ENCODE peak calls at places on chromosomes 4 and X, in six cellular contexts. One of them, this sample, is unnamed.
A peak's percentile ranks its signal among the peaks of the same experiment; 100 is the strongest.

GRCh38 chrX:10233173-10233572 is 76.4 kb downstream of the CLCN4 start:
- DNase-seq in testis: no peak
- DNase-seq in lung: no peak
- DNase-seq in bronchial epithelial cell: no peak
- DNase-seq in H9: no peak
- DNase-seq in astrocyte of the spinal cord: peak; percentile 1
- DNase-seq in this sample: no peak

GRCh38 chrX:13194291-13195103 is 125.4 kb downstream of the ATXN3L start:
- DNase-seq in testis: no peak
- DNase-seq in lung: no peak
- DNase-seq in bronchial epithelial cell: no peak
- DNase-seq in H9: no peak
- DNase-seq in astrocyte of the spinal cord: no peak
- DNase-seq in this sample: no peak

GRCh38 chr4:38144029-38144428 is 183.8 kb downstream of the PTTG2 start:
- DNase-seq in testis: no peak
- DNase-seq in lung: no peak
- DNase-seq in bronchial epithelial cell: no peak
- DNase-seq in H9: no peak
- DNase-seq in astrocyte of the spinal cord: no peak
- DNase-seq in this sample: no peak

GRCh38 chr4:7417639-7418038 is 17.1 kb downstream of the PSAPL1 start:
- DNase-seq in testis: no peak
- DNase-seq in lung: no peak
- DNase-seq in bronchial epithelial cell: no peak
- DNase-seq in H9: peak; percentile 15
- DNase-seq in astrocyte of the spinal cord: no peak
- DNase-seq in this sample: no peak

GRCh38 chr4:2650276-2650675 is 105.9 kb downstream of the TNIP2 start:
- DNase-seq in testis: peak; percentile 8
- DNase-seq in lung: no peak
- DNase-seq in bronchial epithelial cell: no peak
- DNase-seq in H9: no peak
- DNase-seq in astrocyte of the spinal cord: no peak
- DNase-seq in this sample: no peak

GRCh38 chrX:9390121-9390520 is 74.7 kb upstream of the TBL1X start:
- DNase-seq in testis: no peak
- DNase-seq in lung: no peak
- DNase-seq in bronchial epithelial cell: no peak
- DNase-seq in H9: no peak
- DNase-seq in astrocyte of the spinal cord: peak; percentile 30
- DNase-seq in this sample: no peak

GRCh38 chrX:84475101-84475500 is 27.2 kb downstream of the HDX start:
- DNase-seq in testis: no peak
- DNase-seq in lung: no peak
- DNase-seq in bronchial epithelial cell: no peak
- DNase-seq in H9: no peak
- DNase-seq in astrocyte of the spinal cord: no peak
- DNase-seq in this sample: no peak

GRCh38 chr4:77582151-77582550 is 23.5 kb upstream of the CXCL13 start:
- DNase-seq in testis: no peak
- DNase-seq in lung: no peak
- DNase-seq in bronchial epithelial cell: no peak
- DNase-seq in H9: no peak
- DNase-seq in astrocyte of the spinal cord: peak; percentile 50
- DNase-seq in this sample: no peak

GRCh38 chrX:38929966-38930421 is 128.7 kb downstream of the MID1IP1 start:
- DNase-seq in testis: no peak
- DNase-seq in lung: no peak
- DNase-seq in bronchial epithelial cell: peak; percentile 60
- DNase-seq in H9: no peak
- DNase-seq in astrocyte of the spinal cord: peak; percentile 53
- DNase-seq in this sample: peak; percentile 7

GRCh38 chr4:151228196-151229119 is 48.5 kb upstream of the PRSS48 start:
- DNase-seq in testis: no peak
- DNase-seq in lung: no peak
- DNase-seq in bronchial epithelial cell: peak; percentile 43
- DNase-seq in H9: no peak
- DNase-seq in astrocyte of the spinal cord: peak; percentile 67
- DNase-seq in this sample: no peak

GRCh38 chrX:150696836-150697235 is 3.6 kb downstream of the MTMR1 start:
- DNase-seq in testis: no peak
- DNase-seq in lung: no peak
- DNase-seq in bronchial epithelial cell: no peak
- DNase-seq in H9: no peak
- DNase-seq in astrocyte of the spinal cord: no peak
- DNase-seq in this sample: no peak

GRCh38 chr4:151950993-151951726 is 190.4 kb upstream of the GATB start:
- DNase-seq in testis: peak; percentile 16
- DNase-seq in lung: no peak
- DNase-seq in bronchial epithelial cell: no peak
- DNase-seq in H9: no peak
- DNase-seq in astrocyte of the spinal cord: no peak
- DNase-seq in this sample: no peak

GRCh38 chr4:74623041-74623440 is 171.3 kb downstream of the BTC start:
- DNase-seq in testis: peak; percentile 60
- DNase-seq in lung: no peak
- DNase-seq in bronchial epithelial cell: peak; percentile 45
- DNase-seq in H9: no peak
- DNase-seq in astrocyte of the spinal cord: no peak
- DNase-seq in this sample: no peak

GRCh38 chrX:129631850-129632249 is 22.9 kb downstream of the APLN start:
- DNase-seq in testis: no peak
- DNase-seq in lung: no peak
- DNase-seq in bronchial epithelial cell: peak; percentile 20
- DNase-seq in H9: no peak
- DNase-seq in astrocyte of the spinal cord: no peak
- DNase-seq in this sample: no peak

GRCh38 chr4:107843394-107843793 is 18.7 kb downstream of the SGMS2 start:
- DNase-seq in testis: no peak
- DNase-seq in lung: no peak
- DNase-seq in bronchial epithelial cell: no peak
- DNase-seq in H9: peak; percentile 27
- DNase-seq in astrocyte of the spinal cord: no peak
- DNase-seq in this sample: no peak

GRCh38 chrX:153763298-153763932 is 634 bp upstream of the PLXNB3 start:
- DNase-seq in testis: no peak
- DNase-seq in lung: no peak
- DNase-seq in bronchial epithelial cell: no peak
- DNase-seq in H9: no peak
- DNase-seq in astrocyte of the spinal cord: no peak
- DNase-seq in this sample: no peak

GRCh38 chrX:50877310-50877709 is 33.2 kb upstream of the BMP15 start:
- DNase-seq in testis: no peak
- DNase-seq in lung: no peak
- DNase-seq in bronchial epithelial cell: no peak
- DNase-seq in H9: no peak
- DNase-seq in astrocyte of the spinal cord: peak; percentile 1
- DNase-seq in this sample: no peak

GRCh38 chr4:7063362-7063761 is 4.5 kb downstream of the GRPEL1 start:
- DNase-seq in testis: no peak
- DNase-seq in lung: no peak
- DNase-seq in bronchial epithelial cell: no peak
- DNase-seq in H9: no peak
- DNase-seq in astrocyte of the spinal cord: no peak
- DNase-seq in this sample: no peak

GRCh38 chr4:126778348-126778747 is 854.4 kb upstream of the INTU start:
- DNase-seq in testis: no peak
- DNase-seq in lung: no peak
- DNase-seq in bronchial epithelial cell: peak; percentile 84
- DNase-seq in H9: no peak
- DNase-seq in astrocyte of the spinal cord: peak; percentile 77
- DNase-seq in this sample: no peak

GRCh38 chr4:56468097-56468422 is 643 bp downstream of the SRP72 start:
- DNase-seq in testis: peak; percentile 62
- DNase-seq in lung: no peak
- DNase-seq in bronchial epithelial cell: peak; percentile 61
- DNase-seq in H9: no peak
- DNase-seq in astrocyte of the spinal cord: no peak
- DNase-seq in this sample: no peak

GRCh38 chr4:24816797-24817196 is 21.4 kb downstream of the SOD3 start:
- DNase-seq in testis: no peak
- DNase-seq in lung: no peak
- DNase-seq in bronchial epithelial cell: no peak
- DNase-seq in H9: no peak
- DNase-seq in astrocyte of the spinal cord: no peak
- DNase-seq in this sample: no peak

GRCh38 chrX:112083624-112084326 is 1.2 kb upstream of the TRPC5 start:
- DNase-seq in testis: no peak
- DNase-seq in lung: no peak
- DNase-seq in bronchial epithelial cell: no peak
- DNase-seq in H9: peak; percentile 66
- DNase-seq in astrocyte of the spinal cord: no peak
- DNase-seq in this sample: no peak

GRCh38 chrX:112081781-112082482 is 644 bp downstream of the TRPC5 start:
- DNase-seq in testis: no peak
- DNase-seq in lung: no peak
- DNase-seq in bronchial epithelial cell: no peak
- DNase-seq in H9: peak; percentile 79
- DNase-seq in astrocyte of the spinal cord: no peak
- DNase-seq in this sample: no peak

GRCh38 chrX:112087545-112087944 is 5.0 kb upstream of the TRPC5 start:
- DNase-seq in testis: no peak
- DNase-seq in lung: no peak
- DNase-seq in bronchial epithelial cell: no peak
- DNase-seq in H9: no peak
- DNase-seq in astrocyte of the spinal cord: no peak
- DNase-seq in this sample: no peak

GRCh38 chrX:112085149-112085548 is 2.6 kb upstream of the TRPC5 start:
- DNase-seq in testis: no peak
- DNase-seq in lung: no peak
- DNase-seq in bronchial epithelial cell: no peak
- DNase-seq in H9: no peak
- DNase-seq in astrocyte of the spinal cord: no peak
- DNase-seq in this sample: no peak
- TF ChIP-seq CTCF in testis: no peak
- TF ChIP-seq CTCF in lung: no peak
- TF ChIP-seq CTCF in bronchial epithelial cell: no peak
- TF ChIP-seq CTCF in H9: no peak
- TF ChIP-seq CTCF in astrocyte of the spinal cord: no peak
- TF ChIP-seq CTCF in this sample: no peak

DNA sequence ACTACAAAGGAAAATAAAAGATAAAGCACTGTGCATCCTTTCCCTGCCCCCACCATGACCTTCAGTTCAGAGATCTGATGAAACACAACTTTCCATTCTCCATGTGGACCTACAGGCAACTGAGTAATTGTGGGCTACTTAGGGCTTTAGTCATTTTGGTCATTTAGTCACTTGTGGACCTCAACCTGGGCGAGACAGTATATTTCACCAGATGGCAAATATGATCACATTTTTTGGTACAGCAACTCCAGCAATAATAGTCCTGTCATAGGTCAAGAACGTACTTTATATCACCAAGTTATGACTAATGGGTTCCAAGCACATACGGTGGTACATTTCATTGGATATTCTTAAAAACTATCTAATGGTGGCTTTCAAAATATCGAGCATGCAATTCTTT is 141.2 kb downstream of the PDGFC start:
- DNase-seq in testis: no peak
- DNase-seq in lung: no peak
- DNase-seq in bronchial epithelial cell: peak; percentile 27
- DNase-seq in H9: no peak
- DNase-seq in astrocyte of the spinal cord: peak; percentile 57
- DNase-seq in this sample: peak; percentile 7
- TF ChIP-seq CTCF in testis: no peak
- TF ChIP-seq CTCF in lung: no peak
- TF ChIP-seq CTCF in bronchial epithelial cell: no peak
- TF ChIP-seq CTCF in H9: no peak
- TF ChIP-seq CTCF in astrocyte of the spinal cord: no peak
- TF ChIP-seq CTCF in this sample: no peak

DNA sequence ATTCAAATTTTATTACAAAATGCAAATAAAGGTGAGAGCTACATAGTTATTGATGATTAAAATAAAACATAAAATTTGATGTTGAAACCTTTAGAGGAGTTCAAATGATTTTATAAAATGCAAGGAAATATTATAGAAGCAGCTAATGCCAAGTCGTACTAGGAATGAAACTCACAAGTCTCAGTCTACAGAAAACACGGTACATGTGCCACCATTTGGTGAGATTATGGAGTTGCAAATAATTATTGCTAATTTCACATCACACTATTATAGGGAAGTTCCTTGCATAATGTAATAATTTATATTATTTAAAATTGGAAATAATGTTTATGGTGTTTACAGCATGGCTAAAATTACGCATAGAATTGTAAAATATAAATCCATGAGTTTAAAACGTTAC is 1601.7 kb upstream of the TENM3 start:
- DNase-seq in testis: no peak
- DNase-seq in lung: no peak
- DNase-seq in bronchial epithelial cell: no peak
- DNase-seq in H9: no peak
- DNase-seq in astrocyte of the spinal cord: no peak
- DNase-seq in this sample: no peak
- TF ChIP-seq CTCF in testis: no peak
- TF ChIP-seq CTCF in lung: no peak
- TF ChIP-seq CTCF in bronchial epithelial cell: no peak
- TF ChIP-seq CTCF in H9: no peak
- TF ChIP-seq CTCF in astrocyte of the spinal cord: no peak
- TF ChIP-seq CTCF in this sample: no peak

DNA sequence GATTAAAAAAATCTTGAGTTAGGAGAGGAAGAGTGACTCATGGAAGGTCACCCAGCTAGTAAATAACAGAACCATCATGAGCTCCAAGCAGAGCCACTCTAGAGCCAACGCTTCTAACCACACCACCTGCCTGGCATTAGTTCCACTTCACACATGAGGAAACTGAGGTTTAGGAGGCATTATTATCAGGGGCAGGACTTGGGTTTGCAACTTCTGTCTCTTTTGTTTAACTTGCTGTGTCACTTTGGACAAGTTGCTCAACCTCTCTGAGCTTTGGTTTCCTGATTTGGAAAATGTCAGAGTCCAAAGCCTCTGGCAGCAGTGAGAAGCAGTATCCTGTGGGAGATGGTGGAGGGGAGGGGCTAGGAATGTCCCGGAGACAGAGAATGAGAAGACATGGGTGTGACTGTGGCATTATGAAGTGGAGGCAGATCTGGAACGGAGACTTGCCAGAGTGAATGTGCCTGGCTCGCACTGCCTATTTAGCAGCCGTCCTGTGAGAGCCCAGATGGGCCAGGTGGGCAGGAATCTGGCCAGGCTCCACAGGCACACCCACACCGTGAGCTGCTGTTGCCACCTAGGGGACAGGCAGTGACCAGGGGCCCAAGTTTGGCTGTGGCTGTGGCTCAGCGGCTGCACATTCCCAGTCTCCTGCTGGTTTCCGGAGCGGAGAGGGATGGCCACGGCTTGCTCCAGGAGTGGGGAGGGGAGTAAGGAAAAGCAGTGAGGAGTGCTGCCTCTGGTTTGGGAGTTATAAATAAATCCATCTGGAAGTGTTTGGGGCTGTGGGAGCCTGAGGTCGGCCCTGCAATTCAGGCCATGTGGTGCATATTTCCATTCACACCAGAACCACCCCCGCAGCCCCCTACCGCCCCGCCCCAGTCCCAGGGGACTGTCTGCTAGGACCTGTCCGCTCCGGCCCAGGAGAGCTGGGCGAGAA is 93.4 kb downstream of the NHSL2 start:
- DNase-seq in testis: no peak
- DNase-seq in lung: no peak
- DNase-seq in bronchial epithelial cell: no peak
- DNase-seq in H9: peak; percentile 81
- DNase-seq in astrocyte of the spinal cord: peak; percentile 56
- DNase-seq in this sample: peak; percentile 53
- TF ChIP-seq CTCF in testis: no peak
- TF ChIP-seq CTCF in lung: no peak
- TF ChIP-seq CTCF in bronchial epithelial cell: peak; percentile 13
- TF ChIP-seq CTCF in H9: peak; percentile 59
- TF ChIP-seq CTCF in astrocyte of the spinal cord: peak; percentile 19
- TF ChIP-seq CTCF in this sample: peak; percentile 13

GRCh38 chr4:5821665-5822358 is 71.1 kb downstream of the CRMP1 start:
- DNase-seq in testis: peak; percentile 25
- DNase-seq in lung: no peak
- DNase-seq in bronchial epithelial cell: no peak
- DNase-seq in H9: peak; percentile 78
- DNase-seq in astrocyte of the spinal cord: no peak
- DNase-seq in this sample: no peak
- TF ChIP-seq CTCF in testis: peak; percentile 49
- TF ChIP-seq CTCF in lung: peak; percentile 11
- TF ChIP-seq CTCF in bronchial epithelial cell: peak; percentile 50
- TF ChIP-seq CTCF in H9: peak; percentile 97
- TF ChIP-seq CTCF in astrocyte of the spinal cord: peak; percentile 74
- TF ChIP-seq CTCF in this sample: peak; percentile 63

This sample was measured in AG09319.